ENCODE peak calls at places on chromosomes 12 and 14, in nine cellular contexts. U is A549, M is GM12878, Z is HepG2, J is ovary, B is stomach, O is K562, Y is transverse colon, W is tibial nerve. G is an unnamed sample. For H3K9me3, the result is how much of the 10 kb centered on the place peaks cover.

GRCh38 chr14:28767851-28768548 is 1.4 kb downstream of the FOXG1 start:
- DNase-seq in O (peak), J (no peak), Y (no peak), W (no peak), U (no peak), Z (no peak), M (no peak), B (no peak), G (no peak)

GRCh38 chr12:30110970-30111586 is 327.3 kb upstream of the TMTC1 start:
- DNase-seq in M (no peak), Z (no peak), B (no peak), W (no peak), O (no peak), J (no peak), Y (no peak), U (no peak), G (no peak)

GRCh38 chr12:27843714-27844245 is 63.7 kb upstream of the MANSC4 start:
- DNase-seq in J (no peak), U (no peak), Z (peak), Y (no peak), B (no peak), M (no peak), O (peak), W (no peak), G (no peak)

GRCh38 chr14:32226051-32226450 is 23.0 kb upstream of the RNU6-8 start:
- DNase-seq in U (no peak), B (no peak), Y (no peak), W (no peak), J (no peak), O (no peak), Z (no peak), M (no peak), G (no peak)

GRCh38 chr14:83133986-83134664 is 1600.5 kb upstream of the SEL1L start:
- DNase-seq in Z (no peak), B (no peak), O (no peak), U (no peak), M (no peak), J (no peak), W (no peak), Y (no peak), G (no peak)

GRCh38 chr14:68793734-68794129 is 865 bp upstream of the ZFP36L1 start:
- DNase-seq in Y (no peak), M (no peak), J (peak), W (no peak), B (no peak), Z (no peak), U (no peak), O (peak), G (no peak)

GRCh38 chr12:48542300-48542928 is 17.0 kb downstream of the OR8S1 start:
- DNase-seq in B (peak), J (no peak), M (no peak), W (no peak), O (peak), Y (peak), U (peak), Z (peak), G (no peak)

GRCh38 chr12:113082486-113083148 is 26.1 kb downstream of the DTX1 start:
- DNase-seq in U (no peak), Z (no peak), B (no peak), W (no peak), M (peak), J (no peak), Y (no peak), O (no peak), G (no peak)

GRCh38 chr14:66140213-66140918 is 345.8 kb upstream of the CCDC196 start:
- DNase-seq in B (no peak), M (peak), Y (no peak), W (no peak), J (no peak), Z (no peak), O (no peak), U (no peak), G (no peak)

GRCh38 chr14:89425931-89426330 is 8.9 kb upstream of the FOXN3 start:
- DNase-seq in Z (peak), J (no peak), Y (peak), M (peak), U (no peak), B (no peak), O (no peak), W (no peak), G (peak)

GRCh38 chr12:15688202-15688736 is 100.9 kb downstream of the EPS8 start:
- DNase-seq in Z (no peak), U (no peak), M (no peak), Y (peak), W (peak), O (no peak), J (peak), B (peak), G (peak)

GRCh38 chr12:48105321-48105866 is 485 bp downstream of the SENP1 start:
- DNase-seq in W (no peak), M (peak), Y (no peak), U (peak), J (no peak), Z (no peak), O (no peak), B (no peak), G (no peak)

GRCh38 chr12:15001733-15002471 is 29.1 kb downstream of the PDE6H start:
- DNase-seq in O (no peak), B (peak), Z (peak), J (peak), M (no peak), W (no peak), Y (peak), U (no peak), G (peak)

GRCh38 chr12:57203791-57204190 is 12.8 kb upstream of the NXPH4 start:
- DNase-seq in Z (no peak), U (no peak), O (no peak), Y (no peak), M (no peak), J (no peak), B (no peak), W (no peak), G (no peak)

GRCh38 chr14:79581912-79582576 is 629.3 kb downstream of the DIO2 start:
- DNase-seq in U (no peak), J (no peak), M (no peak), W (no peak), O (no peak), Y (no peak), B (no peak), Z (no peak), G (no peak)

GRCh38 chr12:113186033-113186365 is 478 bp downstream of the RITA1 start:
- DNase-seq in B (no peak), Y (no peak), Z (peak), U (no peak), M (no peak), O (no peak), W (no peak), J (no peak), G (no peak)

GRCh38 chr12:124397807-124398577 is 103.1 kb downstream of the RFLNA start:
- DNase-seq in Y (peak), J (peak), M (no peak), B (peak), Z (no peak), U (no peak), O (no peak), W (no peak), G (peak)

GRCh38 chr14:29788093-29788492 is 139.6 kb downstream of the PRKD1 start:
- DNase-seq in B (no peak), W (no peak), Y (no peak), J (no peak), Z (no peak), U (no peak), O (no peak), M (no peak), G (no peak)

GRCh38 chr12:109734219-109735000 is 20.8 kb downstream of the FAM222A start:
- DNase-seq in Y (peak), M (no peak), Z (no peak), W (no peak), J (peak), O (no peak), U (no peak), B (peak), G (peak)

GRCh38 chr14:67704484-67705089 is 2.9 kb downstream of the RDH12 start:
- DNase-seq in Z (peak), M (peak), B (no peak), U (peak), Y (no peak), O (peak), J (no peak), W (no peak), G (no peak)

GRCh38 chr14:104435147-104436046 is 144.2 kb upstream of the C14orf180 start:
- DNase-seq in M (no peak), O (peak), B (no peak), W (no peak), Y (no peak), J (no peak), U (no peak), Z (no peak), G (peak)

GRCh38 chr14:34098045-34098984 is 147.4 kb upstream of the EGLN3 start:
- DNase-seq in J (peak), W (peak), U (peak), Z (peak), M (peak), Y (peak), B (peak), O (peak), G (no peak)

GRCh38 chr12:66143868-66144267 is 13.3 kb upstream of the LLPH start:
- DNase-seq in W (no peak), Z (no peak), O (no peak), B (no peak), J (no peak), U (no peak), Y (no peak), M (no peak), G (no peak)

GRCh38 chr12:103503546-103504480 is 8.0 kb upstream of the C12orf42 start:
- DNase-seq in W (no peak), B (peak), Z (peak), J (no peak), M (no peak), Y (peak), O (peak), U (no peak), G (no peak)

GRCh38 chr14:78921856-78922255 is 751.7 kb downstream of the NRXN3 start:
- DNase-seq in U (no peak), M (no peak), Z (no peak), J (no peak), B (no peak), Y (no peak), O (no peak), W (no peak), G (no peak)

GRCh38 chr12:108214486-108214885 is 85.4 kb downstream of the WSCD2 start:
- DNase-seq in Z (peak), Y (no peak), M (no peak), O (peak), J (no peak), U (peak), W (no peak), B (no peak), G (no peak)

GRCh38 chr12:47307680-47308399 is 228.1 kb upstream of the AMIGO2 start:
- DNase-seq in M (peak), O (peak), Z (peak), U (peak), J (no peak), Y (peak), W (no peak), B (peak), G (no peak)

GRCh38 chr12:123278150-123278627 is 6.5 kb upstream of the CDK2AP1 start:
- DNase-seq in Z (no peak), M (peak), W (no peak), U (no peak), O (no peak), J (no peak), Y (no peak), B (no peak), G (no peak)

GRCh38 chr12:31119531-31120211 is 46.0 kb downstream of the DDX11 start:
- DNase-seq in B (no peak), M (no peak), U (no peak), W (no peak), Z (no peak), J (no peak), Y (no peak), O (no peak), G (no peak)

GRCh38 chr12:27081668-27082091 is 698 bp downstream of the C12orf71 start:
- DNase-seq in Z (peak), O (no peak), U (no peak), W (no peak), Y (no peak), M (no peak), B (no peak), J (no peak), G (no peak)

GRCh38 chr12:93857279-93857894 is 180.2 kb downstream of the CRADD start:
- DNase-seq in W (no peak), U (no peak), B (no peak), Y (no peak), J (no peak), O (no peak), M (no peak), Z (no peak), G (no peak)

GRCh38 chr12:23681237-23681636 is 268.2 kb downstream of the SOX5 start:
- DNase-seq in M (no peak), W (no peak), B (no peak), U (no peak), J (no peak), O (no peak), Z (no peak), Y (no peak), G (no peak)

GRCh38 chr12:75481013-75481705 is 604 bp downstream of the GLIPR1 start:
- DNase-seq in W (no peak), U (no peak), B (no peak), O (no peak), Y (no peak), Z (no peak), M (no peak), J (no peak), G (no peak)

GRCh38 chr12:75483411-75483810 is 2.9 kb downstream of the GLIPR1 start:
- DNase-seq in J (no peak), W (no peak), Y (no peak), O (no peak), M (no peak), U (no peak), Z (no peak), B (no peak), G (no peak)

GRCh38 chr12:75481774-75482173 is 1.2 kb downstream of the GLIPR1 start:
- DNase-seq in Y (peak), W (no peak), O (no peak), M (no peak), U (no peak), B (no peak), Z (no peak), J (no peak), G (no peak)

GRCh38 chr12:75480469-75480949 is at the start of gene GLIPR1:
- DNase-seq in B (peak), J (peak), O (no peak), U (peak), Y (peak), W (peak), M (peak), Z (peak), G (peak)

DNA sequence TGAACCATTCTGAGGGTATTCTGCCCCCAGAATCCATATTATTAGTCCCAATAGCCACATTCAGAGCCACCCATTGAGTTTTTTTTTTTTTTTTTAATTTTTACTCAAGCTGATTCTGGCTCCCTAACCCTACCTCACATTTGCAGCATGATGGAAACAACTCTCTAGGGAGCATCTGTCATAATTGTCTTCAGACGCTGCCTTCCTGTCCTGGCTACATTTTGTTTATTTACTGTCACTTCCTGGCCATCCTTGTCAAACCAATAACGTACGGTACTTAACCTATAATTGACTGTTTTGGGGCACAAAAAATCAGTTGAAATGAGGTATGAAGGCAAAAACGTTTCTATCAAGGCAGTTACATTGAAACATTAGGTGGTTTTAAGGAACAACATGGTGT is 2.1 kb downstream of the GLIPR1 start:
- DNase-seq in Z (no peak), W (no peak), M (no peak), Y (no peak), U (no peak), O (no peak), J (no peak), B (no peak), G (no peak)
- H3K4me3 ChIP-seq in Z (no peak), W (no peak), M (peak), Y (no peak), U (no peak), O (no peak), J (no peak), B (peak), G (peak)

GRCh38 chr14:105968291-105968690 is 441.9 kb downstream of the TMEM121 start:
- DNase-seq in O (no peak), Y (no peak), M (no peak), U (no peak), Z (no peak), J (no peak), B (no peak), W (no peak), G (no peak)

GRCh38 chr14:105974902-105975301 is 448.5 kb downstream of the TMEM121 start:
- DNase-seq in Y (peak), J (no peak), B (no peak), M (no peak), U (no peak), W (no peak), O (peak), Z (peak), G (no peak)

DNA sequence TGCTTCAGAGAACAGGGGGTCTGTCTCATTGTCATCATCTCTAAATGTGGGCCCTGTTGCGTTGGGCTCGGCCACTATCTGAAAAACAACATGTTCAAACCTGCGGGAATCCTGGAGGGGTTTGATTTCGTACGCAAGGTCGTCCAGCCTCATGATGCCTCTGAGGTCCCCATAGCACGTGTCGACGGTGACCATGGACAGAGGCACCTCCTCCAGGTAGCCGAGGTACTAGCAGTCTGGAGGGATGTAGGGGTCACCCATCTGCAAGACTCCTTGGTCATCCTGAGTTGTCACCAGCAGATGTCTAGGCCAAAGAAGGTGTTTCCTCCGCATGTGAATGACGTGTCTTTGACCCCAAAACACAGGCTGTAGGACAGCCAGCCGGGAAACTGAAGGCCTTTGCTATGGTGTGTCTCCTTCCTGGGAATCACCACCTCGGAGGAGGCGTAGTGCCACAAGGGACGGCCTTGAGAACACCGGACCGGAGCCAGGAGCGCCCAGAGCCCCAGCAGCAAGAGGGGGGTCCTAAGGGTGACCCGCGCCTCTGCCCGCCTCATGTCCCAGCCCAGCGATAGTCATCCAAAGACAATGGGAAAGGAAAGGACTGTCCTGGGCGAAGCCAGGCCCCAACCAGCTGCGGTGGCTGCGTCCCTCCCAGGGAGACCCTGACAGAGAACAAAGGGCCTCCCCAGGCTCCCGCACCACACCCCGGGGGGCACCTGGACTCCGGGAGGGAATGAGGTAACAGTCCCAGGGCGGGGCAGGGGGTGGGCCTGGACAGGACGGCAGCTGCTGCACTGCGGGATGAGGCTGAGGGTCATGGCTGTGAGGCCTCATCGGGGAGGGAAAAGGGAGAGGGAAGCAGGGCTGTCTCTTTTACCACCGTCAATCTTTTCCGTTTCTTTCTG is 445.5 kb downstream of the TMEM121 start:
- DNase-seq in U (no peak), W (no peak), Z (no peak), Y (no peak), M (no peak), O (no peak), B (no peak), J (no peak), G (no peak)
- H3K9me3 ChIP-seq in U (under half), W (under half), Z (under half), Y (under half), M (under half), O (under half), B (under half), J (under half), G (under half)

GRCh38 chr12:43277630-43278267 is 274.3 kb downstream of the ADAMTS20 start:
- DNase-seq in Z (no peak), W (no peak), M (no peak), Y (no peak), U (peak), J (no peak), O (no peak), B (no peak), G (no peak)
- TF ChIP-seq EP300 in Z (no peak), W (no peak), M (no peak), Y (no peak), U (no peak), J (no peak), O (no peak), B (no peak), G (no peak)

DNA sequence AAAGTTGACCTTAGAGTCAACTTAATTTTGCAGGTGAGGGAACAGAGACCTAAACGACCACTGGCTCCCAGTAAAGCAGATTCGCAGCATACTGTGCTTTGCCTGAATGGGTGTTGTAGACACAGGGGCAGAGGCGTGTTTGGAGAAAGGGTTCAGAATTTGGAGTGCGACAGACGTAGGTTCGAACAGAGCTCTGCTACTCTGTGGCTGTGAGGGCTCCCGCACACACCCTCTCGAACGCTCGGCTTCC is 240 bp upstream of the TOMM20L start:
- DNase-seq in J (no peak), M (peak), B (no peak), Y (no peak), W (no peak), O (no peak), U (peak), Z (no peak), G (no peak)
- H3K4me3 ChIP-seq in J (peak), M (no peak), B (peak), Y (peak), W (peak), O (peak), U (peak), Z (peak), G (peak)

GRCh38 chr14:23624830-23625404 is 11.2 kb upstream of the DHRS2 start:
- DNase-seq in M (no peak), B (no peak), O (no peak), U (no peak), J (no peak), W (no peak), Z (no peak), Y (no peak), G (no peak)

GRCh38 chr14:23629831-23630396 is 6.2 kb upstream of the DHRS2 start:
- DNase-seq in M (no peak), O (no peak), W (no peak), Y (no peak), J (no peak), U (no peak), B (no peak), Z (no peak), G (no peak)

GRCh38 chr14:23627961-23628360 is 8.2 kb upstream of the DHRS2 start:
- DNase-seq in B (no peak), J (no peak), Y (no peak), W (no peak), M (no peak), U (no peak), Z (no peak), O (no peak), G (no peak)

GRCh38 chr14:23629204-23629603 is 7.0 kb upstream of the DHRS2 start:
- DNase-seq in J (no peak), M (no peak), W (no peak), O (no peak), U (no peak), Z (peak), Y (no peak), B (no peak), G (no peak)

GRCh38 chr14:23626946-23627345 is 9.2 kb upstream of the DHRS2 start:
- DNase-seq in O (no peak), M (no peak), W (no peak), Y (no peak), J (no peak), U (no peak), Z (no peak), B (no peak), G (no peak)
- H3K9me3 ChIP-seq in O (under half), M (under half), W (under half), Y (under half), J (under half), U (under half), Z (under half), B (under half), G (under half)

GRCh38 chr14:41137741-41138140 is 468.9 kb upstream of the LRFN5 start:
- DNase-seq in Y (no peak), U (no peak), Z (peak), J (no peak), B (no peak), W (no peak), O (no peak), M (no peak), G (no peak)
- TF ChIP-seq EP300 in Y (no peak), U (no peak), Z (no peak), J (no peak), B (no peak), W (no peak), O (no peak), M (no peak), G (no peak)